ENCODE peak calls at places on chromosomes 5 and 9, in five cellular contexts. O is NCI-H524; R is progenitor cell of endocrine pancreas; M is NCI-H2171; I is activated T-helper 1 cell treated with anti-CD3 and anti-CD28 coated beads, Interleukin-2, amount 50 U/mL, for 16 hours. A is an unnamed sample.

GRCh38 chr5:53333160-53333559 is 147.3 kb upstream of the FST start:
- DNase-seq in O (no peak), R (no peak), M (no peak), I (no peak), A (no peak)

GRCh38 chr9:101738566-101739183 is at the start of gene GRIN3A:
- DNase-seq in O (peak; percentile 80), R (no peak), M (peak; percentile 31), I (no peak), A (no peak)

GRCh38 chr5:7638456-7638855 is 212.5 kb downstream of the CFAP90 start:
- DNase-seq in O (no peak), R (no peak), M (no peak), I (no peak), A (no peak)

GRCh38 chr9:93501406-93501805 is 48.0 kb upstream of the FAM120AOS start:
- DNase-seq in O (no peak), R (no peak), M (no peak), I (no peak), A (no peak)

GRCh38 chr5:1507457-1507856 is 16.3 kb downstream of the LPCAT1 start:
- DNase-seq in O (no peak), R (no peak), M (no peak), I (no peak), A (no peak)

GRCh38 chr9:79581794-79582193 is 10.0 kb downstream of the TLE4 start:
- DNase-seq in O (no peak), R (no peak), M (no peak), I (no peak), A (no peak)

GRCh38 chr5:115382989-115383388 is 86.5 kb upstream of the CCDC112 start:
- DNase-seq in O (no peak), R (no peak), M (no peak), I (no peak), A (no peak)

GRCh38 chr9:135815433-135816178 is 91.7 kb downstream of the CAMSAP1 start:
- DNase-seq in O (no peak), R (no peak), M (no peak), I (no peak), A (no peak)

GRCh38 chr9:127122176-127123151 is at the start of gene ANGPTL2:
- DNase-seq in O (peak; percentile 100), R (peak; percentile 56), M (peak; percentile 98), I (no peak), A (peak; percentile 90)

GRCh38 chr9:6184749-6185645 is 30.6 kb upstream of the IL33 start:
- DNase-seq in O (no peak), R (no peak), M (no peak), I (no peak), A (no peak)

GRCh38 chr5:73170522-73170921 is 2.5 kb upstream of the TMEM174 start:
- DNase-seq in O (no peak), R (no peak), M (no peak), I (no peak), A (no peak)

GRCh38 chr5:39523821-39524220 is 99.0 kb upstream of the DAB2 start:
- DNase-seq in O (no peak), R (no peak), M (no peak), I (no peak), A (no peak)

GRCh38 chr5:60586307-60586901 is 113.6 kb downstream of the DEPDC1B start:
- DNase-seq in O (peak; percentile 21), R (no peak), M (no peak), I (no peak), A (no peak)

GRCh38 chr9:96618209-96619108 is 1.2 kb downstream of the CDC14B start:
- DNase-seq in O (peak; percentile 45), R (peak; percentile 21), M (no peak), I (peak; percentile 5), A (no peak)

GRCh38 chr9:89291741-89292140 is 19.3 kb upstream of the CKS2 start:
- DNase-seq in O (no peak), R (no peak), M (no peak), I (no peak), A (no peak)

GRCh38 chr5:84817953-84818352 is 433.3 kb upstream of the EDIL3 start:
- DNase-seq in O (no peak), R (no peak), M (no peak), I (no peak), A (no peak)

GRCh38 chr9:135375001-135375400 is 104.6 kb upstream of the PPP1R26 start:
- DNase-seq in O (no peak), R (no peak), M (no peak), I (no peak), A (no peak)

GRCh38 chr5:72305194-72306142 is 14.6 kb downstream of the MRPS27 start:
- DNase-seq in O (no peak), R (no peak), M (no peak), I (no peak), A (no peak)

GRCh38 chr9:114721491-114722362 is 39.7 kb upstream of the TEX48 start:
- DNase-seq in O (no peak), R (no peak), M (peak; percentile 61), I (no peak), A (no peak)

GRCh38 chr5:170638454-170639220 is 134.8 kb downstream of the KCNIP1 start:
- DNase-seq in O (peak; percentile 65), R (peak; percentile 83), M (peak; percentile 25), I (peak; percentile 32), A (peak; percentile 6)

A was measured in DMS 273 treated with DMSO at 0.1 percent for 48 hours.